ENCODE peak calls at places on chromosomes 2 and 18, in four cellular contexts. I is WTC11, N is foreskin fibroblast, X is GM12865. A is an unnamed sample.

GRCh38 chr18:63892544-63892943 is 5.0 kb downstream of the SERPINB2 start:
- DNase-seq in I (no peak), N (peak), X (no peak), A (no peak)

GRCh38 chr2:240959941-240960308 is 38.5 kb upstream of the SNED1 start:
- DNase-seq in X (no peak), N (no peak), I (no peak), A (no peak)

GRCh38 chr2:72924353-72925240 is 7.3 kb downstream of the EMX1 start:
- DNase-seq in N (no peak), X (peak), I (peak), A (no peak)

GRCh38 chr2:40451926-40452605 is at the start of gene SLC8A1:
- DNase-seq in N (peak), I (peak), X (no peak), A (no peak)

GRCh38 chr2:15337996-15338666 is 223.0 kb downstream of the NBAS start:
- DNase-seq in I (no peak), N (no peak), X (no peak), A (no peak)

GRCh38 chr18:31596081-31596872 is 4.6 kb downstream of the TTR start:
- DNase-seq in X (no peak), N (no peak), I (no peak), A (no peak)

GRCh38 chr18:31942301-31942998 is 478 bp downstream of the TRAPPC8 start:
- DNase-seq in I (peak), X (peak), N (peak), A (peak)

GRCh38 chr2:121903037-121903689 is 147.7 kb downstream of the TSN start:
- DNase-seq in X (no peak), I (no peak), N (no peak), A (no peak)

GRCh38 chr18:24031318-24031717 is 16.8 kb downstream of the TTC39C start:
- DNase-seq in X (no peak), I (no peak), N (no peak), A (no peak)

GRCh38 chr2:54653572-54654204 is 69.8 kb upstream of the EML6 start:
- DNase-seq in I (no peak), X (no peak), N (no peak), A (no peak)

GRCh38 chr2:86021396-86022378 is 84.0 kb downstream of the POLR1A start:
- DNase-seq in N (peak), I (no peak), X (no peak), A (no peak)

GRCh38 chr2:223828314-223828713 is 9.1 kb downstream of the AP1S3 start:
- DNase-seq in X (no peak), N (no peak), I (no peak), A (no peak)

GRCh38 chr2:70087703-70088507 is 628 bp downstream of the PCBP1 start:
- DNase-seq in I (peak), N (peak), X (peak), A (peak)

GRCh38 chr2:27375513-27376099 is 4.9 kb downstream of the ZNF513 start:
- DNase-seq in X (no peak), I (no peak), N (no peak), A (no peak)

GRCh38 chr2:12715878-12716249 is 872 bp upstream of the TRIB2 start:
- DNase-seq in X (peak), I (peak), N (peak), A (peak)

GRCh38 chr2:88554189-88554588 is 73.1 kb downstream of the EIF2AK3 start:
- DNase-seq in X (no peak), N (no peak), I (peak), A (no peak)
- TF ChIP-seq CTCF in X (peak), N (no peak), I (no peak), A (peak)

DNA sequence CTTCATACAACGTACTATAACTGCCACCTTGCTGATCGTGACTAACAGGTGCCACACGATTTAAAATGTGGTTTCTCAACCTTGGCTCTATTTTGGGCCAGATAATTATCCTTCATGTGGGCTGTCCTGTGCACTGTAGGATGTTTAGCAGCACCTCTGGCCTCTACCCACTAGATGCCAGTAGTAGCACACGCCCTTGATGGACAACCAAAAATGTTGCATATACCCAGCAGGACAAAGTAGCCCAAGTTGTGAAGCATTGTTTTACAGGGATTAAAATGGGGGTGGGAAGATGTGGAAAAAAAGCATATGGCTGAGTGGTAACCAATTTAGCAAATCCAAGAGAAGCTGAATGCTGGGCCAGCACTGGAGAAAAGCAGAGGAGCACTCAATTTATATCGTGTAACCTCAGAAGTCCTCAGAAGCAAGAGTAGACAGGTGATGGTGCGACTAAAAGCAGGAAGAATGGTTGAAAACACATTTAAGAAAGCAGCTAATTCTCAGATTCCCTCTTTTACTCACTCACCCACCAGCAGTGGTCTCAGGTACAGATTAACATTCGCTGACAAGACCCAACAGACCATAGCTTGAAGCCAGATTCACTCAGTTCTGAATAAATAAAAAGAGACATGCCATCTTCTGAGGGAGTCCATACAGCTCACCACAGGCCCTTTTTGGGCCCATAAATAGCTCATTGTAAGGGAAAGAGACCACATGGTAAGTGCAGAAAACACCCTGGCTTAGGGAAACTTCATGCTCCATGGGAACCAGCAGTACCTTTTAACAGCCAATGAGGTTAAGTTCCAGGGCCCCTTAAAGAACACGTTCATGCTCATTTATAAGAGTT is 50.6 kb downstream of the RAPH1 start:
- DNase-seq in I (no peak), N (peak), X (peak), A (peak)
- TF ChIP-seq CTCF in I (peak), N (peak), X (peak), A (peak)

DNA sequence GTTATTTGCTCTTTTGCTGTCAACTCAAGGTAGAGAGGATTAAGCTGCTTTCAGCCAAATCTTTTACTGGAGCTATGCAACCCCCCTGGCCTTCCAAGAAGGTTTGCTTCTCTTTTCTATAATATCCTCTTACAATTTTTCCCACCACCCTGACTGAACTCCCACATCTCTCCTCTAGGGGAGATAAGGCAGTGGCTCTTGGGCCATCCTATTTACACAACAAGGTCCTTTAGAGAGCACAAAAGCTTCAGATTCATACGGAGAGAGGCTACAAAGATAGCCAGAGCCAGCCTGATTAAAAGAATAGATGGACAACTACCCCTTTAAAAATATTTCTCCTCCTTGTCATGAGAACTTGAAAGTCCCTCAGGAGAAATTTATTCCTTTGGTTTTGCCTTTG is 95.7 kb downstream of the TPGS2 start:
- DNase-seq in I (no peak), N (no peak), X (no peak), A (no peak)
- TF ChIP-seq CTCF in I (no peak), N (no peak), X (peak), A (peak)

DNA sequence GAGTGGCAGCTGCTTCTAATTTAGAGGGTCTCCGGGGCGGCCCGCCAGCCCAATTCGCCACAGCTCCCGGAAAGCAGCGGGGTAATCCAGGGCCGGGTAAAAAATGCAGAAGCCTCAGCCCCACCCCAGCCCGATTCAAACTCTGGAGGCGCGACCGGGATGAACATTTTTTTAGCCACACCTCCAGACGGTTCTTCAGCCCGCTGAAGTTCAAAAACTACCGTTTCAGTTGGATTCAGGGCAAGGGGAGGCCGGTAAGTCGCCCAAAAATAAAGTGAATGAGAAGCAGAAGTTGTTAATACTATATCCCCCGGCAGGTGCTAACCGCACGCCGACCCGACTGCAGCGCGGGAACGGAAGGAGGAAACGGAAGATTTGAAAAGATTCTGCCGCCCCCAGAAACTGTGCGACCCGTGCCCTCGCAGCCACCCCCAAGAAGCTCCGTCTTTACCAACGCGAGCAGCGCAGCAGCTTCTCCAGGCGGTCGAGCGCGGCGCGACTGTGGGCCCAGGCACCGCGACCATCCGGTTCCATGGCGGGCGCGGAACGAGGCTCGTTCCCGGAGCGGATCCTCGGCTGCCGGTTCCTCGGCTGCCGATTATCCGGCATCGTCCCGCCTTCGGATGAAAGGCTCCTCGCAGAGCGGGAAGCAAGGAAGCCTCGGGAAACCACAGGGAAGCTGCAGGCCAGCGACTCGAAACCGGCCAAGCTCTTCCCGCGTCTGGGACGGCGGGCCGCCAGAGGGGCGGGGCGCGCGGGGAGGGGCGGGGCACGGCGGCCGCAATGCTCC is at the start of gene BARD1:
- DNase-seq in I (peak), N (peak), X (peak), A (peak)
- TF ChIP-seq CTCF in I (no peak), N (no peak), X (no peak), A (no peak)

GRCh38 chr2:11534746-11535484 is 1.1 kb downstream of the GREB1 start:
- DNase-seq in I (peak), N (no peak), X (peak), A (no peak)
- TF ChIP-seq CTCF in I (peak), N (no peak), X (peak), A (peak)

GRCh38 chr2:88252646-88253045 is 82.5 kb downstream of the THNSL2 start:
- DNase-seq in I (no peak), X (no peak), N (no peak), A (no peak)
- TF ChIP-seq CTCF in I (no peak), X (no peak), N (no peak), A (no peak)

A was measured in HFFc6.